ENCODE peak calls at places on chromosome X, in five cellular contexts. One of them, this sample, is unnamed.

GRCh38 chrX:100687128-100687527 is 43.1 kb downstream of the SRPX2 start:
- DNase-seq in NCI-H187 treated with DMSO at 0.1 percent for 48 hours: no peak
- DNase-seq in activated gamma-delta T cell: no peak
- DNase-seq in activated CD4-positive, alpha-beta T cell treated with anti-CD3 and anti-CD28 coated beads, Interleukin-2, amount 50 U/mL, for 1 hour: no peak
- DNase-seq in pancreas: no peak
- DNase-seq in this sample: no peak

GRCh38 chrX:119726900-119727555 is 31.4 kb upstream of the SOWAHD start:
- DNase-seq in pancreas: no peak
- DNase-seq in activated CD4-positive, alpha-beta T cell treated with anti-CD3 and anti-CD28 coated beads, Interleukin-2, amount 50 U/mL, for 1 hour: peak; percentile 4
- DNase-seq in activated gamma-delta T cell: no peak
- DNase-seq in NCI-H187 treated with DMSO at 0.1 percent for 48 hours: no peak
- DNase-seq in this sample: no peak

GRCh38 chrX:30973784-30974427 is 84.9 kb upstream of the TAB3 start:
- DNase-seq in activated gamma-delta T cell: no peak
- DNase-seq in pancreas: no peak
- DNase-seq in NCI-H187 treated with DMSO at 0.1 percent for 48 hours: no peak
- DNase-seq in activated CD4-positive, alpha-beta T cell treated with anti-CD3 and anti-CD28 coated beads, Interleukin-2, amount 50 U/mL, for 1 hour: no peak
- DNase-seq in this sample: no peak

GRCh38 chrX:40314070-40314469 is 216.3 kb upstream of the BCOR start:
- DNase-seq in activated gamma-delta T cell: no peak
- DNase-seq in activated CD4-positive, alpha-beta T cell treated with anti-CD3 and anti-CD28 coated beads, Interleukin-2, amount 50 U/mL, for 1 hour: no peak
- DNase-seq in NCI-H187 treated with DMSO at 0.1 percent for 48 hours: no peak
- DNase-seq in pancreas: no peak
- DNase-seq in this sample: no peak

GRCh38 chrX:88660836-88661235 is 86.2 kb upstream of the CPXCR1 start:
- DNase-seq in activated CD4-positive, alpha-beta T cell treated with anti-CD3 and anti-CD28 coated beads, Interleukin-2, amount 50 U/mL, for 1 hour: no peak
- DNase-seq in pancreas: no peak
- DNase-seq in NCI-H187 treated with DMSO at 0.1 percent for 48 hours: no peak
- DNase-seq in activated gamma-delta T cell: no peak
- DNase-seq in this sample: no peak

GRCh38 chrX:44162964-44163475 is 180.5 kb downstream of the EFHC2 start:
- DNase-seq in activated gamma-delta T cell: no peak
- DNase-seq in pancreas: no peak
- DNase-seq in NCI-H187 treated with DMSO at 0.1 percent for 48 hours: no peak
- DNase-seq in activated CD4-positive, alpha-beta T cell treated with anti-CD3 and anti-CD28 coated beads, Interleukin-2, amount 50 U/mL, for 1 hour: no peak
- DNase-seq in this sample: no peak

GRCh38 chrX:153226344-153227190 is 47.5 kb downstream of the MAGEA1 start:
- DNase-seq in pancreas: peak; percentile 44
- DNase-seq in activated CD4-positive, alpha-beta T cell treated with anti-CD3 and anti-CD28 coated beads, Interleukin-2, amount 50 U/mL, for 1 hour: no peak
- DNase-seq in NCI-H187 treated with DMSO at 0.1 percent for 48 hours: peak; percentile 16
- DNase-seq in activated gamma-delta T cell: no peak
- DNase-seq in this sample: peak; percentile 79

GRCh38 chrX:22234380-22234779 is 38.3 kb upstream of the CBLL2 start:
- DNase-seq in activated CD4-positive, alpha-beta T cell treated with anti-CD3 and anti-CD28 coated beads, Interleukin-2, amount 50 U/mL, for 1 hour: no peak
- DNase-seq in pancreas: no peak
- DNase-seq in activated gamma-delta T cell: no peak
- DNase-seq in NCI-H187 treated with DMSO at 0.1 percent for 48 hours: no peak
- DNase-seq in this sample: peak; percentile 2

GRCh38 chrX:119729408-119730201 is 28.8 kb upstream of the SOWAHD start:
- DNase-seq in activated gamma-delta T cell: no peak
- DNase-seq in pancreas: peak; percentile 35
- DNase-seq in NCI-H187 treated with DMSO at 0.1 percent for 48 hours: no peak
- DNase-seq in activated CD4-positive, alpha-beta T cell treated with anti-CD3 and anti-CD28 coated beads, Interleukin-2, amount 50 U/mL, for 1 hour: peak; percentile 64
- DNase-seq in this sample: no peak

GRCh38 chrX:10111364-10112148 is 45.2 kb upstream of the CLCN4 start:
- DNase-seq in NCI-H187 treated with DMSO at 0.1 percent for 48 hours: no peak
- DNase-seq in pancreas: no peak
- DNase-seq in activated gamma-delta T cell: peak; percentile 30
- DNase-seq in activated CD4-positive, alpha-beta T cell treated with anti-CD3 and anti-CD28 coated beads, Interleukin-2, amount 50 U/mL, for 1 hour: peak; percentile 61
- DNase-seq in this sample: no peak

GRCh38 chrX:46865281-46865680 is 28.4 kb downstream of the RP2 start:
- DNase-seq in pancreas: no peak
- DNase-seq in NCI-H187 treated with DMSO at 0.1 percent for 48 hours: no peak
- DNase-seq in activated CD4-positive, alpha-beta T cell treated with anti-CD3 and anti-CD28 coated beads, Interleukin-2, amount 50 U/mL, for 1 hour: no peak
- DNase-seq in activated gamma-delta T cell: no peak
- DNase-seq in this sample: no peak

GRCh38 chrX:38882894-38883620 is 81.8 kb downstream of the MID1IP1 start:
- DNase-seq in activated gamma-delta T cell: no peak
- DNase-seq in NCI-H187 treated with DMSO at 0.1 percent for 48 hours: no peak
- DNase-seq in activated CD4-positive, alpha-beta T cell treated with anti-CD3 and anti-CD28 coated beads, Interleukin-2, amount 50 U/mL, for 1 hour: no peak
- DNase-seq in pancreas: no peak
- DNase-seq in this sample: no peak

GRCh38 chrX:40579880-40580536 is 762 bp upstream of the ATP6AP2 start:
- DNase-seq in activated gamma-delta T cell: no peak
- DNase-seq in NCI-H187 treated with DMSO at 0.1 percent for 48 hours: no peak
- DNase-seq in pancreas: no peak
- DNase-seq in activated CD4-positive, alpha-beta T cell treated with anti-CD3 and anti-CD28 coated beads, Interleukin-2, amount 50 U/mL, for 1 hour: no peak
- DNase-seq in this sample: no peak